ENCODE peak calls at places on chromosomes 11 and 22, in five cellular contexts. One of them, this sample, is unnamed.

GRCh38 chr11:44527476-44527875 is 38.0 kb upstream of the CD82 start:
- DNase-seq in hepatocyte: no peak
- DNase-seq in GM23248: peak; percentile 6
- DNase-seq in retina: no peak
- DNase-seq in CD4-positive, CD25-positive, alpha-beta regulatory T cell: no peak
- DNase-seq in this sample: no peak

GRCh38 chr11:77035580-77035979 is 1.4 kb downstream of the B3GNT6 start:
- DNase-seq in hepatocyte: peak; percentile 70
- DNase-seq in GM23248: no peak
- DNase-seq in retina: no peak
- DNase-seq in CD4-positive, CD25-positive, alpha-beta regulatory T cell: no peak
- DNase-seq in this sample: no peak

GRCh38 chr11:38282718-38283117 is 1684.7 kb upstream of the RAG2 start:
- DNase-seq in hepatocyte: no peak
- DNase-seq in GM23248: peak; percentile 0
- DNase-seq in retina: no peak
- DNase-seq in CD4-positive, CD25-positive, alpha-beta regulatory T cell: no peak
- DNase-seq in this sample: no peak

GRCh38 chr11:1167256-1167655 is 9.5 kb downstream of the MUC5AC start:
- DNase-seq in hepatocyte: no peak
- DNase-seq in GM23248: no peak
- DNase-seq in retina: no peak
- DNase-seq in CD4-positive, CD25-positive, alpha-beta regulatory T cell: no peak
- DNase-seq in this sample: peak; percentile 10

GRCh38 chr11:79160786-79161403 is 279.9 kb downstream of the TENM4 start:
- DNase-seq in hepatocyte: peak; percentile 42
- DNase-seq in GM23248: peak; percentile 53
- DNase-seq in retina: no peak
- DNase-seq in CD4-positive, CD25-positive, alpha-beta regulatory T cell: no peak
- DNase-seq in this sample: no peak

GRCh38 chr22:37533995-37534394 is 14.8 kb upstream of the CARD10 start:
- DNase-seq in hepatocyte: no peak
- DNase-seq in GM23248: peak; percentile 86
- DNase-seq in retina: no peak
- DNase-seq in CD4-positive, CD25-positive, alpha-beta regulatory T cell: no peak
- DNase-seq in this sample: no peak

GRCh38 chr11:86954288-86955110 is 696 bp downstream of the FZD4 start:
- DNase-seq in hepatocyte: no peak
- DNase-seq in GM23248: peak; percentile 59
- DNase-seq in retina: no peak
- DNase-seq in CD4-positive, CD25-positive, alpha-beta regulatory T cell: no peak
- DNase-seq in this sample: peak; percentile 59

GRCh38 chr11:129652828-129653227 is 162.8 kb upstream of the TMEM45B start:
- DNase-seq in hepatocyte: no peak
- DNase-seq in GM23248: peak; percentile 21
- DNase-seq in retina: no peak
- DNase-seq in CD4-positive, CD25-positive, alpha-beta regulatory T cell: no peak
- DNase-seq in this sample: no peak

GRCh38 chr11:117187428-117187798 is 8.9 kb downstream of the SIDT2 start:
- DNase-seq in hepatocyte: no peak
- DNase-seq in GM23248: no peak
- DNase-seq in retina: no peak
- DNase-seq in CD4-positive, CD25-positive, alpha-beta regulatory T cell: no peak
- DNase-seq in this sample: no peak

GRCh38 chr11:67118059-67118766 is 850 bp upstream of the KDM2A start:
- DNase-seq in hepatocyte: peak; percentile 65
- DNase-seq in GM23248: peak; percentile 48
- DNase-seq in retina: peak; percentile 78
- DNase-seq in CD4-positive, CD25-positive, alpha-beta regulatory T cell: peak; percentile 63
- DNase-seq in this sample: peak; percentile 51

GRCh38 chr11:82864268-82864667 is 36.0 kb downstream of the PRCP start:
- DNase-seq in hepatocyte: peak; percentile 69
- DNase-seq in GM23248: peak; percentile 68
- DNase-seq in retina: peak; percentile 47
- DNase-seq in CD4-positive, CD25-positive, alpha-beta regulatory T cell: no peak
- DNase-seq in this sample: peak; percentile 45

GRCh38 chr11:61270354-61271070 is 24.6 kb downstream of the VWCE start:
- DNase-seq in hepatocyte: no peak
- DNase-seq in GM23248: peak; percentile 80
- DNase-seq in retina: no peak
- DNase-seq in CD4-positive, CD25-positive, alpha-beta regulatory T cell: no peak
- DNase-seq in this sample: no peak

GRCh38 chr22:39215430-39216142 is 29.2 kb downstream of the PDGFB start:
- DNase-seq in hepatocyte: no peak
- DNase-seq in GM23248: no peak
- DNase-seq in retina: no peak
- DNase-seq in CD4-positive, CD25-positive, alpha-beta regulatory T cell: no peak
- DNase-seq in this sample: no peak

GRCh38 chr11:72173291-72173690 is 18.6 kb upstream of the FOLR1 start:
- DNase-seq in hepatocyte: no peak
- DNase-seq in GM23248: no peak
- DNase-seq in retina: no peak
- DNase-seq in CD4-positive, CD25-positive, alpha-beta regulatory T cell: no peak
- DNase-seq in this sample: no peak

GRCh38 chr11:96102664-96103068 is 178.8 kb upstream of the MTMR2 start:
- DNase-seq in hepatocyte: no peak
- DNase-seq in GM23248: peak; percentile 73
- DNase-seq in retina: no peak
- DNase-seq in CD4-positive, CD25-positive, alpha-beta regulatory T cell: no peak
- DNase-seq in this sample: no peak

GRCh38 chr11:6315811-6316425 is 4.4 kb downstream of the CAVIN3 start:
- DNase-seq in hepatocyte: peak; percentile 85
- DNase-seq in GM23248: peak; percentile 86
- DNase-seq in retina: peak; percentile 71
- DNase-seq in CD4-positive, CD25-positive, alpha-beta regulatory T cell: no peak
- DNase-seq in this sample: peak; percentile 74

GRCh38 chr22:39183991-39184585 is 31.6 kb upstream of the CBX7 start:
- DNase-seq in hepatocyte: no peak
- DNase-seq in GM23248: peak; percentile 89
- DNase-seq in retina: no peak
- DNase-seq in CD4-positive, CD25-positive, alpha-beta regulatory T cell: no peak
- DNase-seq in this sample: no peak

GRCh38 chr11:2807801-2808241 is 77.8 kb downstream of the CDKN1C start:
- DNase-seq in hepatocyte: no peak
- DNase-seq in GM23248: no peak
- DNase-seq in retina: no peak
- DNase-seq in CD4-positive, CD25-positive, alpha-beta regulatory T cell: no peak
- DNase-seq in this sample: peak; percentile 13

GRCh38 chr22:50518628-50519027 is 6.8 kb downstream of the SCO2 start:
- DNase-seq in hepatocyte: no peak
- DNase-seq in GM23248: no peak
- DNase-seq in retina: no peak
- DNase-seq in CD4-positive, CD25-positive, alpha-beta regulatory T cell: no peak
- DNase-seq in this sample: no peak

GRCh38 chr11:64859542-64860414 is 15.3 kb upstream of the CDC42BPG start:
- DNase-seq in hepatocyte: no peak
- DNase-seq in GM23248: no peak
- DNase-seq in retina: no peak
- DNase-seq in CD4-positive, CD25-positive, alpha-beta regulatory T cell: peak; percentile 81
- DNase-seq in this sample: no peak

GRCh38 chr11:119493712-119494111 is 70.7 kb upstream of the THY1 start:
- DNase-seq in hepatocyte: peak; percentile 88
- DNase-seq in GM23248: peak; percentile 67
- DNase-seq in retina: no peak
- DNase-seq in CD4-positive, CD25-positive, alpha-beta regulatory T cell: no peak
- DNase-seq in this sample: no peak

GRCh38 chr11:10413268-10413667 is 41.8 kb upstream of the AMPD3 start:
- DNase-seq in hepatocyte: no peak
- DNase-seq in GM23248: no peak
- DNase-seq in retina: no peak
- DNase-seq in CD4-positive, CD25-positive, alpha-beta regulatory T cell: peak; percentile 48
- DNase-seq in this sample: no peak

GRCh38 chr11:69638941-69639681 is 1.8 kb upstream of the CCND1 start:
- DNase-seq in hepatocyte: peak; percentile 96
- DNase-seq in GM23248: peak; percentile 99
- DNase-seq in retina: peak; percentile 93
- DNase-seq in CD4-positive, CD25-positive, alpha-beta regulatory T cell: no peak
- DNase-seq in this sample: peak; percentile 96

GRCh38 chr22:21876486-21877176 is 9.2 kb upstream of the MAPK1 start:
- DNase-seq in hepatocyte: no peak
- DNase-seq in GM23248: peak; percentile 85
- DNase-seq in retina: no peak
- DNase-seq in CD4-positive, CD25-positive, alpha-beta regulatory T cell: peak; percentile 20
- DNase-seq in this sample: no peak

GRCh38 chr22:41197808-41198585 is 7.1 kb upstream of the L3MBTL2 start:
- DNase-seq in hepatocyte: peak; percentile 23
- DNase-seq in GM23248: peak; percentile 63
- DNase-seq in retina: peak; percentile 47
- DNase-seq in CD4-positive, CD25-positive, alpha-beta regulatory T cell: peak; percentile 21
- DNase-seq in this sample: no peak

GRCh38 chr11:116657842-116658825 is 114.7 kb downstream of the BUD13 start:
- DNase-seq in hepatocyte: no peak
- DNase-seq in GM23248: peak; percentile 4
- DNase-seq in retina: peak; percentile 0
- DNase-seq in CD4-positive, CD25-positive, alpha-beta regulatory T cell: no peak
- DNase-seq in this sample: no peak

GRCh38 chr11:78336877-78337553 is 80.6 kb downstream of the GAB2 start:
- DNase-seq in hepatocyte: no peak
- DNase-seq in GM23248: no peak
- DNase-seq in retina: no peak
- DNase-seq in CD4-positive, CD25-positive, alpha-beta regulatory T cell: no peak
- DNase-seq in this sample: no peak

GRCh38 chr11:69697861-69698260 is 6.0 kb downstream of the FGF19 start:
- DNase-seq in hepatocyte: no peak
- DNase-seq in GM23248: no peak
- DNase-seq in retina: no peak
- DNase-seq in CD4-positive, CD25-positive, alpha-beta regulatory T cell: no peak
- DNase-seq in this sample: no peak

GRCh38 chr22:22800716-22801115 is 86.9 kb upstream of the IGLL5 start:
- DNase-seq in hepatocyte: no peak
- DNase-seq in GM23248: peak; percentile 48
- DNase-seq in retina: no peak
- DNase-seq in CD4-positive, CD25-positive, alpha-beta regulatory T cell: no peak
- DNase-seq in this sample: no peak

GRCh38 chr11:130775306-130776043 is 140.8 kb downstream of the SNX19 start:
- DNase-seq in hepatocyte: peak; percentile 21
- DNase-seq in GM23248: peak; percentile 85
- DNase-seq in retina: no peak
- DNase-seq in CD4-positive, CD25-positive, alpha-beta regulatory T cell: no peak
- DNase-seq in this sample: no peak

GRCh38 chr11:32341676-32342613 is 93.4 kb downstream of the WT1 start:
- DNase-seq in hepatocyte: peak; percentile 12
- DNase-seq in GM23248: no peak
- DNase-seq in retina: no peak
- DNase-seq in CD4-positive, CD25-positive, alpha-beta regulatory T cell: no peak
- DNase-seq in this sample: no peak

GRCh38 chr11:2573240-2574042 is 126.4 kb downstream of the KCNQ1OT1 start:
- DNase-seq in hepatocyte: no peak
- DNase-seq in GM23248: no peak
- DNase-seq in retina: no peak
- DNase-seq in CD4-positive, CD25-positive, alpha-beta regulatory T cell: no peak
- DNase-seq in this sample: no peak

GRCh38 chr11:47918882-47919495 is 61.4 kb upstream of the PTPRJ start:
- DNase-seq in hepatocyte: no peak
- DNase-seq in GM23248: peak; percentile 61
- DNase-seq in retina: no peak
- DNase-seq in CD4-positive, CD25-positive, alpha-beta regulatory T cell: no peak
- DNase-seq in this sample: no peak

GRCh38 chr22:31099386-31099785 is 8.0 kb downstream of the SELENOM start:
- DNase-seq in hepatocyte: peak; percentile 13
- DNase-seq in GM23248: peak; percentile 78
- DNase-seq in retina: no peak
- DNase-seq in CD4-positive, CD25-positive, alpha-beta regulatory T cell: no peak
- DNase-seq in this sample: no peak

GRCh38 chr11:118996926-118997626 is 862 bp upstream of the CENATAC start:
- DNase-seq in hepatocyte: no peak
- DNase-seq in GM23248: peak; percentile 66
- DNase-seq in retina: peak; percentile 17
- DNase-seq in CD4-positive, CD25-positive, alpha-beta regulatory T cell: peak; percentile 31
- DNase-seq in this sample: no peak

GRCh38 chr11:719214-720016 is 13.4 kb downstream of the EPS8L2 start:
- DNase-seq in hepatocyte: no peak
- DNase-seq in GM23248: no peak
- DNase-seq in retina: no peak
- DNase-seq in CD4-positive, CD25-positive, alpha-beta regulatory T cell: no peak
- DNase-seq in this sample: peak; percentile 20

GRCh38 chr11:67287355-67288197 is 1.5 kb upstream of the ANKRD13D start:
- DNase-seq in hepatocyte: no peak
- DNase-seq in GM23248: no peak
- DNase-seq in retina: no peak
- DNase-seq in CD4-positive, CD25-positive, alpha-beta regulatory T cell: peak; percentile 43
- DNase-seq in this sample: peak; percentile 57

GRCh38 chr11:45094958-45095690 is 51.3 kb upstream of the PRDM11 start:
- DNase-seq in hepatocyte: no peak
- DNase-seq in GM23248: no peak
- DNase-seq in retina: peak; percentile 59
- DNase-seq in CD4-positive, CD25-positive, alpha-beta regulatory T cell: no peak
- DNase-seq in this sample: no peak